ENCODE peak calls at places on chromosome 22, in nine cellular contexts. One of them, this sample, is unnamed.

GRCh38 chr22:24185501-24186351 is 4.4 kb downstream of the SUSD2 start:
- DNase-seq in HL-60: no peak
- DNase-seq in Caco-2: no peak
- DNase-seq in K562: no peak
- DNase-seq in brain microvascular endothelial cell: no peak
- DNase-seq in cardiac muscle cell: no peak
- DNase-seq in H7: peak; percentile 50
- DNase-seq in GM12865: no peak
- DNase-seq in AG09309: no peak
- DNase-seq in this sample: no peak

GRCh38 chr22:50218996-50219727 is 18.4 kb downstream of the SELENOO start:
- DNase-seq in Caco-2: no peak
- DNase-seq in HL-60: peak; percentile 81
- DNase-seq in AG09309: no peak
- DNase-seq in GM12865: no peak
- DNase-seq in brain microvascular endothelial cell: peak; percentile 48
- DNase-seq in K562: peak; percentile 81
- DNase-seq in H7: peak; percentile 96
- DNase-seq in cardiac muscle cell: peak; percentile 47
- DNase-seq in this sample: no peak

GRCh38 chr22:26937213-26937612 is 279.8 kb downstream of the MIAT start:
- DNase-seq in brain microvascular endothelial cell: no peak
- DNase-seq in Caco-2: no peak
- DNase-seq in H7: no peak
- DNase-seq in K562: peak; percentile 7
- DNase-seq in GM12865: no peak
- DNase-seq in cardiac muscle cell: no peak
- DNase-seq in HL-60: no peak
- DNase-seq in AG09309: no peak
- DNase-seq in this sample: no peak

GRCh38 chr22:42909363-42910058 is 52.4 kb upstream of the ARFGAP3 start:
- DNase-seq in Caco-2: no peak
- DNase-seq in GM12865: no peak
- DNase-seq in brain microvascular endothelial cell: no peak
- DNase-seq in HL-60: no peak
- DNase-seq in H7: no peak
- DNase-seq in cardiac muscle cell: no peak
- DNase-seq in AG09309: no peak
- DNase-seq in K562: no peak
- DNase-seq in this sample: no peak

GRCh38 chr22:28381427-28382167 is 298.0 kb downstream of the TTC28 start:
- DNase-seq in brain microvascular endothelial cell: no peak
- DNase-seq in K562: no peak
- DNase-seq in Caco-2: no peak
- DNase-seq in GM12865: no peak
- DNase-seq in HL-60: no peak
- DNase-seq in AG09309: peak; percentile 31
- DNase-seq in H7: no peak
- DNase-seq in cardiac muscle cell: no peak
- DNase-seq in this sample: no peak

GRCh38 chr22:36319595-36320497 is 66.9 kb downstream of the APOL1 start:
- DNase-seq in GM12865: no peak
- DNase-seq in H7: no peak
- DNase-seq in HL-60: no peak
- DNase-seq in brain microvascular endothelial cell: no peak
- DNase-seq in Caco-2: no peak
- DNase-seq in cardiac muscle cell: no peak
- DNase-seq in AG09309: no peak
- DNase-seq in K562: no peak
- DNase-seq in this sample: no peak

GRCh38 chr22:46250783-46251125 is 661 bp upstream of the CDPF1 start:
- DNase-seq in Caco-2: peak; percentile 40
- DNase-seq in cardiac muscle cell: no peak
- DNase-seq in HL-60: no peak
- DNase-seq in brain microvascular endothelial cell: no peak
- DNase-seq in H7: no peak
- DNase-seq in AG09309: no peak
- DNase-seq in GM12865: no peak
- DNase-seq in K562: no peak
- DNase-seq in this sample: no peak

GRCh38 chr22:17910561-17911311 is 113.6 kb downstream of the MICAL3 start:
- DNase-seq in Caco-2: no peak
- DNase-seq in brain microvascular endothelial cell: peak; percentile 83
- DNase-seq in GM12865: no peak
- DNase-seq in AG09309: peak; percentile 61
- DNase-seq in cardiac muscle cell: peak; percentile 89
- DNase-seq in H7: peak; percentile 72
- DNase-seq in HL-60: no peak
- DNase-seq in K562: peak; percentile 31
- DNase-seq in this sample: no peak

GRCh38 chr22:44304354-44304753 is 8.4 kb downstream of the SHISAL1 start:
- DNase-seq in H7: peak; percentile 64
- DNase-seq in GM12865: no peak
- DNase-seq in Caco-2: no peak
- DNase-seq in K562: no peak
- DNase-seq in brain microvascular endothelial cell: no peak
- DNase-seq in HL-60: no peak
- DNase-seq in cardiac muscle cell: no peak
- DNase-seq in AG09309: peak; percentile 18
- DNase-seq in this sample: no peak

GRCh38 chr22:35140879-35141745 is 75.2 kb downstream of the ISX start:
- DNase-seq in K562: peak; percentile 45
- DNase-seq in AG09309: no peak
- DNase-seq in GM12865: peak; percentile 83
- DNase-seq in brain microvascular endothelial cell: no peak
- DNase-seq in Caco-2: peak; percentile 37
- DNase-seq in H7: peak; percentile 82
- DNase-seq in cardiac muscle cell: peak; percentile 60
- DNase-seq in HL-60: no peak
- DNase-seq in this sample: no peak

GRCh38 chr22:26463688-26464087 is 19.9 kb downstream of the HPS4 start:
- DNase-seq in brain microvascular endothelial cell: no peak
- DNase-seq in cardiac muscle cell: no peak
- DNase-seq in HL-60: peak; percentile 68
- DNase-seq in K562: no peak
- DNase-seq in GM12865: no peak
- DNase-seq in AG09309: no peak
- DNase-seq in H7: no peak
- DNase-seq in Caco-2: no peak
- DNase-seq in this sample: no peak

GRCh38 chr22:28024422-28024888 is 105.4 kb upstream of the PITPNB start:
- DNase-seq in HL-60: no peak
- DNase-seq in GM12865: no peak
- DNase-seq in H7: no peak
- DNase-seq in K562: no peak
- DNase-seq in brain microvascular endothelial cell: no peak
- DNase-seq in cardiac muscle cell: no peak
- DNase-seq in Caco-2: no peak
- DNase-seq in AG09309: no peak
- DNase-seq in this sample: no peak

GRCh38 chr22:36303874-36304273 is 50.9 kb downstream of the APOL1 start:
- DNase-seq in H7: no peak
- DNase-seq in Caco-2: no peak
- DNase-seq in AG09309: no peak
- DNase-seq in GM12865: no peak
- DNase-seq in K562: no peak
- DNase-seq in HL-60: no peak
- DNase-seq in brain microvascular endothelial cell: no peak
- DNase-seq in cardiac muscle cell: no peak
- DNase-seq in this sample: no peak

GRCh38 chr22:31496735-31497146 is 405 bp downstream of the SFI1 start:
- DNase-seq in Caco-2: no peak
- DNase-seq in brain microvascular endothelial cell: peak; percentile 2
- DNase-seq in H7: no peak
- DNase-seq in HL-60: peak; percentile 39
- DNase-seq in K562: no peak
- DNase-seq in GM12865: no peak
- DNase-seq in cardiac muscle cell: no peak
- DNase-seq in AG09309: no peak
- DNase-seq in this sample: no peak

GRCh38 chr22:43520632-43521039 is 108.8 kb downstream of the MPPED1 start:
- DNase-seq in GM12865: peak; percentile 64
- DNase-seq in HL-60: no peak
- DNase-seq in Caco-2: no peak
- DNase-seq in K562: no peak
- DNase-seq in brain microvascular endothelial cell: no peak
- DNase-seq in H7: no peak
- DNase-seq in cardiac muscle cell: no peak
- DNase-seq in AG09309: no peak
- DNase-seq in this sample: peak; percentile 26

GRCh38 chr22:30830907-30831306 is 136.2 kb downstream of the OSBP2 start:
- DNase-seq in HL-60: no peak
- DNase-seq in AG09309: peak; percentile 84
- DNase-seq in H7: peak; percentile 43
- DNase-seq in Caco-2: no peak
- DNase-seq in cardiac muscle cell: no peak
- DNase-seq in GM12865: no peak
- DNase-seq in K562: no peak
- DNase-seq in brain microvascular endothelial cell: peak; percentile 89
- DNase-seq in this sample: no peak

GRCh38 chr22:19402642-19403191 is 28.8 kb downstream of the HIRA start:
- DNase-seq in Caco-2: no peak
- DNase-seq in K562: no peak
- DNase-seq in AG09309: no peak
- DNase-seq in cardiac muscle cell: no peak
- DNase-seq in HL-60: no peak
- DNase-seq in brain microvascular endothelial cell: no peak
- DNase-seq in GM12865: no peak
- DNase-seq in H7: no peak
- DNase-seq in this sample: no peak

DNA sequence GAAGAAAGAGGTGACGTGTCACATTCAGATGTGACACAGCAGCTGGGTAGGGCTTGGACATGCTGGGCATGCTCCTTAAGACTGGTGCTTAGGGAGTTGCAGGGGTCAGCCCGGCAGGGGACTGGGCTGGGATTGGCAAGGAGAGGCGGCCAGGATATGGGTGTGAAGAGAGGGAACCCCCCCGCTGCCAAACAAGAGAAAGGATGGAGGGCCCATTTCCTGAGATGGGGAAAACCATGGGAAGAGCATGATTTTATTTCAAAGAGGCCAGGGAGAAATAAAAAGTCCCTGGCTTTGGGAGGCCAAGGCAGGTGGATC is 5.3 kb downstream of the ATF4 start:
- DNase-seq in Caco-2: no peak
- DNase-seq in cardiac muscle cell: no peak
- DNase-seq in H7: peak; percentile 61
- DNase-seq in GM12865: no peak
- DNase-seq in K562: no peak
- DNase-seq in AG09309: no peak
- DNase-seq in brain microvascular endothelial cell: no peak
- DNase-seq in HL-60: no peak
- DNase-seq in this sample: no peak
- H3K4me3 ChIP-seq in Caco-2: no peak overlapping the region
- H3K4me3 ChIP-seq in cardiac muscle cell: no peak overlapping the region
- H3K4me3 ChIP-seq in H7: no peak overlapping the region
- H3K4me3 ChIP-seq in GM12865: no peak overlapping the region
- H3K4me3 ChIP-seq in K562: no peak overlapping the region
- H3K4me3 ChIP-seq in AG09309: no peak overlapping the region
- H3K4me3 ChIP-seq in brain microvascular endothelial cell: no peak overlapping the region
- H3K4me3 ChIP-seq in HL-60: no peak overlapping the region
- H3K4me3 ChIP-seq in this sample: no peak overlapping the region

DNA sequence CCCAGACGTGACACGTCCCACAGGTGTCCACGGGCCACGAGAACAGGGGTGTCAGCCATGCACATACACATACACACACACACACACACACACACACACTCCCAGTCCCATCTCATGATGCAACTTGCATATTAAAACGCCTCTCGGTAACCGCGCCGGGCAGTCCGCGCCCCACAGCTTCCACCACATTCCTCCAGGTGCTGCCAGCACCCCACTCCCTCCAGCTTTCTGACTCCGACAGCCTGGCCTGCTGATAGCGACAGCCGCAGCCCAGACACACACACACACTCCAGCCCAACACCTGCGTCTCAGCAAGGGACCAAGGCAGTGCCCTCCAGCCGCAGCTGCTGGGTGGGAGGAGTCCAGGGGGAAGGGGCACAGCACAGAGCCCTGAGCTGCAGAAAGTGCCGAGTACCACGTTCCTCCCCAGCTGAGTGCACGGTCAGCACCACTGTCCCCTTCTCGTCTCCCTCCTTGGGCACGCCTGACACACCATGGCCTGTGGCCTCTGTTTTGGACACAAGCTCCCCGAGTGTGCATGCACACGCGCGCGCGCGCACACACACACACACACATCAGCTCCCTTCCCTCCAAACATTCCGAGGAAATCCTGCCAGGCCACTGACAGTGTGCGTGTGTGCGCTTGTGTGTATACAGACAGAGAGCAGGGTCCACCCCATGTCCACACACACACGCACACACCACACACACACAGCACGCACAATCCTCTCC is 1.3 kb downstream of the ELFN2 start:
- DNase-seq in Caco-2: no peak
- DNase-seq in AG09309: peak; percentile 24
- DNase-seq in brain microvascular endothelial cell: no peak
- DNase-seq in H7: peak; percentile 88
- DNase-seq in cardiac muscle cell: no peak
- DNase-seq in HL-60: peak; percentile 16
- DNase-seq in GM12865: no peak
- DNase-seq in K562: no peak
- DNase-seq in this sample: no peak
- H3K4me3 ChIP-seq in Caco-2: no peak overlapping the region
- H3K4me3 ChIP-seq in AG09309: peak overlapping the region; percentile 67
- H3K4me3 ChIP-seq in brain microvascular endothelial cell: peak overlapping the region; percentile 58
- H3K4me3 ChIP-seq in H7: peak overlapping the region; percentile 17
- H3K4me3 ChIP-seq in cardiac muscle cell: no peak overlapping the region
- H3K4me3 ChIP-seq in HL-60: no peak overlapping the region
- H3K4me3 ChIP-seq in GM12865: no peak overlapping the region
- H3K4me3 ChIP-seq in K562: no peak overlapping the region
- H3K4me3 ChIP-seq in this sample: no peak overlapping the region

DNA sequence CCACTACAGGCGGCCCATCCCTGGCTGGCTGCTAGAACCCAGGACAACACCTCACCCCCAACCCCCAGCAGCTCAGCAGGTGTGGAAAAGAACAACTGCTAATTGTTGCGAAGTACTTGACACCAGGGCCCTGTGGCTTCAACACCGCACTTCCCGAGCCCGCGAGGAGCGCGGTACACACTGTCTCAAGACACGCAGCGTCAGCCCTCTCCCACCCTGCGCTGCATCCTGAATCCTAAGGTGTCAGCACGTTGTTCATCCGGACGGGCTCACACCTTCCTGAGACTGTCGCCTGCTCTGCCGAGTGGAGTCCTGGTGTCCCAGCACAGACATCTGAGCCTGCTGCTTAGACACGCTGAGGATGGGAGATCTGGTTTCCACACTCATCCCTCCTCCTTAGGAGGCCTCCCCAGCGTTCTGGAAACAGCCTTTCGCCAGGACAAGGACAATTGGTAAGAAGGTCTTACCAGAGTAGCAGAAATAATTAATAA is 1336.2 kb downstream of the BRD1 start:
- DNase-seq in GM12865: no peak
- DNase-seq in HL-60: no peak
- DNase-seq in cardiac muscle cell: no peak
- DNase-seq in brain microvascular endothelial cell: no peak
- DNase-seq in H7: peak; percentile 75
- DNase-seq in AG09309: no peak
- DNase-seq in K562: no peak
- DNase-seq in Caco-2: no peak
- DNase-seq in this sample: no peak
- H3K4me3 ChIP-seq in GM12865: no peak overlapping the region
- H3K4me3 ChIP-seq in HL-60: no peak overlapping the region
- H3K4me3 ChIP-seq in cardiac muscle cell: no peak overlapping the region
- H3K4me3 ChIP-seq in brain microvascular endothelial cell: no peak overlapping the region
- H3K4me3 ChIP-seq in H7: peak overlapping the region; percentile 60
- H3K4me3 ChIP-seq in AG09309: no peak overlapping the region
- H3K4me3 ChIP-seq in K562: no peak overlapping the region
- H3K4me3 ChIP-seq in Caco-2: no peak overlapping the region
- H3K4me3 ChIP-seq in this sample: no peak overlapping the region

GRCh38 chr22:32803020-32803758 is 1.7 kb downstream of the TIMP3 start:
- DNase-seq in AG09309: no peak
- DNase-seq in cardiac muscle cell: no peak
- DNase-seq in H7: peak; percentile 54
- DNase-seq in HL-60: no peak
- DNase-seq in Caco-2: peak; percentile 36
- DNase-seq in brain microvascular endothelial cell: no peak
- DNase-seq in GM12865: no peak
- DNase-seq in K562: no peak
- DNase-seq in this sample: no peak
- H3K4me3 ChIP-seq in AG09309: peak overlapping the region; percentile 92
- H3K4me3 ChIP-seq in cardiac muscle cell: peak overlapping the region; percentile 97
- H3K4me3 ChIP-seq in H7: peak overlapping the region; percentile 63
- H3K4me3 ChIP-seq in HL-60: no peak overlapping the region
- H3K4me3 ChIP-seq in Caco-2: peak overlapping the region; percentile 94
- H3K4me3 ChIP-seq in brain microvascular endothelial cell: peak overlapping the region; percentile 85
- H3K4me3 ChIP-seq in GM12865: no peak overlapping the region
- H3K4me3 ChIP-seq in K562: no peak overlapping the region
- H3K4me3 ChIP-seq in this sample: no peak overlapping the region

This sample was measured in GM12864.